ENCODE peak calls at places on chromosomes 11 and 22, in seven cellular contexts. One of them, this sample, is unnamed.

GRCh38 chr11:7514099-7514725 is 413 bp downstream of the PPFIBP2 start:
- DNase-seq in H9: no peak
- DNase-seq in activated T-helper 1 cell treated with Interleukin-2 at 50 U/mL for 16 hours: no peak
- DNase-seq in DND-41: no peak
- DNase-seq in heart left ventricle: peak; percentile 24
- DNase-seq in stimulated activated CD4-positive, alpha-beta T cell treated with anti-CD3 and anti-CD28 coated beads, Interleukin-12 subunit alpha, Interleukin-12 subunit beta, amount 100 ng/mL, for 48 hours: no peak
- DNase-seq in spleen: no peak
- DNase-seq in this sample: no peak

GRCh38 chr22:47102648-47103047 is 340.2 kb downstream of the TBC1D22A start:
- DNase-seq in H9: peak; percentile 74
- DNase-seq in activated T-helper 1 cell treated with Interleukin-2 at 50 U/mL for 16 hours: no peak
- DNase-seq in DND-41: no peak
- DNase-seq in heart left ventricle: no peak
- DNase-seq in stimulated activated CD4-positive, alpha-beta T cell treated with anti-CD3 and anti-CD28 coated beads, Interleukin-12 subunit alpha, Interleukin-12 subunit beta, amount 100 ng/mL, for 48 hours: no peak
- DNase-seq in spleen: no peak
- DNase-seq in this sample: no peak

GRCh38 chr11:70910835-70911234 is 341.5 kb downstream of the SHANK2 start:
- DNase-seq in H9: no peak
- DNase-seq in activated T-helper 1 cell treated with Interleukin-2 at 50 U/mL for 16 hours: no peak
- DNase-seq in DND-41: no peak
- DNase-seq in heart left ventricle: no peak
- DNase-seq in stimulated activated CD4-positive, alpha-beta T cell treated with anti-CD3 and anti-CD28 coated beads, Interleukin-12 subunit alpha, Interleukin-12 subunit beta, amount 100 ng/mL, for 48 hours: no peak
- DNase-seq in spleen: peak; percentile 9
- DNase-seq in this sample: no peak

GRCh38 chr11:28878025-28878424 is 769.8 kb downstream of the METTL15 start:
- DNase-seq in H9: no peak
- DNase-seq in activated T-helper 1 cell treated with Interleukin-2 at 50 U/mL for 16 hours: no peak
- DNase-seq in DND-41: no peak
- DNase-seq in heart left ventricle: no peak
- DNase-seq in stimulated activated CD4-positive, alpha-beta T cell treated with anti-CD3 and anti-CD28 coated beads, Interleukin-12 subunit alpha, Interleukin-12 subunit beta, amount 100 ng/mL, for 48 hours: no peak
- DNase-seq in spleen: no peak
- DNase-seq in this sample: no peak

GRCh38 chr22:37146507-37147180 is 3.1 kb downstream of the IL2RB start:
- DNase-seq in H9: no peak
- DNase-seq in activated T-helper 1 cell treated with Interleukin-2 at 50 U/mL for 16 hours: no peak
- DNase-seq in DND-41: no peak
- DNase-seq in heart left ventricle: no peak
- DNase-seq in stimulated activated CD4-positive, alpha-beta T cell treated with anti-CD3 and anti-CD28 coated beads, Interleukin-12 subunit alpha, Interleukin-12 subunit beta, amount 100 ng/mL, for 48 hours: no peak
- DNase-seq in spleen: peak; percentile 36
- DNase-seq in this sample: no peak

GRCh38 chr11:44424841-44425240 is 114.9 kb upstream of the ALX4 start:
- DNase-seq in H9: no peak
- DNase-seq in activated T-helper 1 cell treated with Interleukin-2 at 50 U/mL for 16 hours: no peak
- DNase-seq in DND-41: no peak
- DNase-seq in heart left ventricle: no peak
- DNase-seq in stimulated activated CD4-positive, alpha-beta T cell treated with anti-CD3 and anti-CD28 coated beads, Interleukin-12 subunit alpha, Interleukin-12 subunit beta, amount 100 ng/mL, for 48 hours: no peak
- DNase-seq in spleen: no peak
- DNase-seq in this sample: no peak

GRCh38 chr11:28559497-28559896 is 451.3 kb downstream of the METTL15 start:
- DNase-seq in H9: no peak
- DNase-seq in activated T-helper 1 cell treated with Interleukin-2 at 50 U/mL for 16 hours: no peak
- DNase-seq in DND-41: no peak
- DNase-seq in heart left ventricle: no peak
- DNase-seq in stimulated activated CD4-positive, alpha-beta T cell treated with anti-CD3 and anti-CD28 coated beads, Interleukin-12 subunit alpha, Interleukin-12 subunit beta, amount 100 ng/mL, for 48 hours: no peak
- DNase-seq in spleen: no peak
- DNase-seq in this sample: no peak

GRCh38 chr11:44176541-44177213 is 81.2 kb downstream of the EXT2 start:
- DNase-seq in H9: no peak
- DNase-seq in activated T-helper 1 cell treated with Interleukin-2 at 50 U/mL for 16 hours: no peak
- DNase-seq in DND-41: no peak
- DNase-seq in heart left ventricle: no peak
- DNase-seq in stimulated activated CD4-positive, alpha-beta T cell treated with anti-CD3 and anti-CD28 coated beads, Interleukin-12 subunit alpha, Interleukin-12 subunit beta, amount 100 ng/mL, for 48 hours: no peak
- DNase-seq in spleen: no peak
- DNase-seq in this sample: no peak

GRCh38 chr11:71384561-71384960 is 63.6 kb downstream of the DHCR7 start:
- DNase-seq in H9: no peak
- DNase-seq in activated T-helper 1 cell treated with Interleukin-2 at 50 U/mL for 16 hours: no peak
- DNase-seq in DND-41: no peak
- DNase-seq in heart left ventricle: no peak
- DNase-seq in stimulated activated CD4-positive, alpha-beta T cell treated with anti-CD3 and anti-CD28 coated beads, Interleukin-12 subunit alpha, Interleukin-12 subunit beta, amount 100 ng/mL, for 48 hours: no peak
- DNase-seq in spleen: no peak
- DNase-seq in this sample: no peak

GRCh38 chr11:32069361-32070058 is 21.4 kb upstream of the RCN1 start:
- DNase-seq in H9: no peak
- DNase-seq in activated T-helper 1 cell treated with Interleukin-2 at 50 U/mL for 16 hours: no peak
- DNase-seq in DND-41: no peak
- DNase-seq in heart left ventricle: no peak
- DNase-seq in stimulated activated CD4-positive, alpha-beta T cell treated with anti-CD3 and anti-CD28 coated beads, Interleukin-12 subunit alpha, Interleukin-12 subunit beta, amount 100 ng/mL, for 48 hours: no peak
- DNase-seq in spleen: no peak
- DNase-seq in this sample: no peak

GRCh38 chr11:61516675-61517516 is 8.3 kb downstream of the LRRC10B start:
- DNase-seq in H9: peak; percentile 77
- DNase-seq in activated T-helper 1 cell treated with Interleukin-2 at 50 U/mL for 16 hours: peak; percentile 28
- DNase-seq in DND-41: peak; percentile 58
- DNase-seq in heart left ventricle: no peak
- DNase-seq in stimulated activated CD4-positive, alpha-beta T cell treated with anti-CD3 and anti-CD28 coated beads, Interleukin-12 subunit alpha, Interleukin-12 subunit beta, amount 100 ng/mL, for 48 hours: peak; percentile 30
- DNase-seq in spleen: peak; percentile 83
- DNase-seq in this sample: peak; percentile 54

GRCh38 chr11:8262552-8263108 is 1.0 kb downstream of the LMO1 start:
- DNase-seq in H9: peak; percentile 74
- DNase-seq in activated T-helper 1 cell treated with Interleukin-2 at 50 U/mL for 16 hours: no peak
- DNase-seq in DND-41: no peak
- DNase-seq in heart left ventricle: no peak
- DNase-seq in stimulated activated CD4-positive, alpha-beta T cell treated with anti-CD3 and anti-CD28 coated beads, Interleukin-12 subunit alpha, Interleukin-12 subunit beta, amount 100 ng/mL, for 48 hours: no peak
- DNase-seq in spleen: peak; percentile 78
- DNase-seq in this sample: peak; percentile 35

GRCh38 chr11:61158691-61159381 is 2.4 kb downstream of the VPS37C start:
- DNase-seq in H9: no peak
- DNase-seq in activated T-helper 1 cell treated with Interleukin-2 at 50 U/mL for 16 hours: no peak
- DNase-seq in DND-41: no peak
- DNase-seq in heart left ventricle: no peak
- DNase-seq in stimulated activated CD4-positive, alpha-beta T cell treated with anti-CD3 and anti-CD28 coated beads, Interleukin-12 subunit alpha, Interleukin-12 subunit beta, amount 100 ng/mL, for 48 hours: no peak
- DNase-seq in spleen: no peak
- DNase-seq in this sample: no peak

GRCh38 chr11:118625976-118626375 is 18.6 kb downstream of the PHLDB1 start:
- DNase-seq in H9: peak; percentile 68
- DNase-seq in activated T-helper 1 cell treated with Interleukin-2 at 50 U/mL for 16 hours: no peak
- DNase-seq in DND-41: peak; percentile 49
- DNase-seq in heart left ventricle: no peak
- DNase-seq in stimulated activated CD4-positive, alpha-beta T cell treated with anti-CD3 and anti-CD28 coated beads, Interleukin-12 subunit alpha, Interleukin-12 subunit beta, amount 100 ng/mL, for 48 hours: no peak
- DNase-seq in spleen: no peak
- DNase-seq in this sample: no peak

GRCh38 chr22:49871482-49871881 is 17.8 kb downstream of the ZBED4 start:
- DNase-seq in H9: no peak
- DNase-seq in activated T-helper 1 cell treated with Interleukin-2 at 50 U/mL for 16 hours: no peak
- DNase-seq in DND-41: no peak
- DNase-seq in heart left ventricle: no peak
- DNase-seq in stimulated activated CD4-positive, alpha-beta T cell treated with anti-CD3 and anti-CD28 coated beads, Interleukin-12 subunit alpha, Interleukin-12 subunit beta, amount 100 ng/mL, for 48 hours: no peak
- DNase-seq in spleen: no peak
- DNase-seq in this sample: no peak

GRCh38 chr11:92322225-92322624 is 97.6 kb downstream of the FAT3 start:
- DNase-seq in H9: no peak
- DNase-seq in activated T-helper 1 cell treated with Interleukin-2 at 50 U/mL for 16 hours: no peak
- DNase-seq in DND-41: no peak
- DNase-seq in heart left ventricle: no peak
- DNase-seq in stimulated activated CD4-positive, alpha-beta T cell treated with anti-CD3 and anti-CD28 coated beads, Interleukin-12 subunit alpha, Interleukin-12 subunit beta, amount 100 ng/mL, for 48 hours: no peak
- DNase-seq in spleen: no peak
- DNase-seq in this sample: no peak

GRCh38 chr11:2399488-2400068 is 972 bp upstream of the TSSC4 start:
- DNase-seq in H9: peak; percentile 70
- DNase-seq in activated T-helper 1 cell treated with Interleukin-2 at 50 U/mL for 16 hours: peak; percentile 20
- DNase-seq in DND-41: peak; percentile 38
- DNase-seq in heart left ventricle: peak; percentile 46
- DNase-seq in stimulated activated CD4-positive, alpha-beta T cell treated with anti-CD3 and anti-CD28 coated beads, Interleukin-12 subunit alpha, Interleukin-12 subunit beta, amount 100 ng/mL, for 48 hours: no peak
- DNase-seq in spleen: no peak
- DNase-seq in this sample: no peak

GRCh38 chr11:94895971-94896370 is 77.4 kb downstream of the CWC15 start:
- DNase-seq in H9: no peak
- DNase-seq in activated T-helper 1 cell treated with Interleukin-2 at 50 U/mL for 16 hours: no peak
- DNase-seq in DND-41: no peak
- DNase-seq in heart left ventricle: no peak
- DNase-seq in stimulated activated CD4-positive, alpha-beta T cell treated with anti-CD3 and anti-CD28 coated beads, Interleukin-12 subunit alpha, Interleukin-12 subunit beta, amount 100 ng/mL, for 48 hours: no peak
- DNase-seq in spleen: no peak
- DNase-seq in this sample: no peak

GRCh38 chr11:19633276-19633675 is 79.4 kb upstream of the NAV2 start:
- DNase-seq in H9: no peak
- DNase-seq in activated T-helper 1 cell treated with Interleukin-2 at 50 U/mL for 16 hours: no peak
- DNase-seq in DND-41: no peak
- DNase-seq in heart left ventricle: no peak
- DNase-seq in stimulated activated CD4-positive, alpha-beta T cell treated with anti-CD3 and anti-CD28 coated beads, Interleukin-12 subunit alpha, Interleukin-12 subunit beta, amount 100 ng/mL, for 48 hours: no peak
- DNase-seq in spleen: no peak
- DNase-seq in this sample: no peak

GRCh38 chr11:13955971-13956421 is 6.5 kb upstream of the SPON1 start:
- DNase-seq in H9: peak; percentile 71
- DNase-seq in activated T-helper 1 cell treated with Interleukin-2 at 50 U/mL for 16 hours: peak; percentile 31
- DNase-seq in DND-41: peak; percentile 48
- DNase-seq in heart left ventricle: peak; percentile 57
- DNase-seq in stimulated activated CD4-positive, alpha-beta T cell treated with anti-CD3 and anti-CD28 coated beads, Interleukin-12 subunit alpha, Interleukin-12 subunit beta, amount 100 ng/mL, for 48 hours: no peak
- DNase-seq in spleen: no peak
- DNase-seq in this sample: peak; percentile 6

GRCh38 chr22:46626911-46627805 is 7.0 kb downstream of the GRAMD4 start:
- DNase-seq in H9: peak; percentile 94
- DNase-seq in activated T-helper 1 cell treated with Interleukin-2 at 50 U/mL for 16 hours: no peak
- DNase-seq in DND-41: no peak
- DNase-seq in heart left ventricle: no peak
- DNase-seq in stimulated activated CD4-positive, alpha-beta T cell treated with anti-CD3 and anti-CD28 coated beads, Interleukin-12 subunit alpha, Interleukin-12 subunit beta, amount 100 ng/mL, for 48 hours: no peak
- DNase-seq in spleen: no peak
- DNase-seq in this sample: no peak

GRCh38 chr11:126547161-126547560 is 191.7 kb downstream of the ST3GAL4 start:
- DNase-seq in H9: no peak
- DNase-seq in activated T-helper 1 cell treated with Interleukin-2 at 50 U/mL for 16 hours: no peak
- DNase-seq in DND-41: no peak
- DNase-seq in heart left ventricle: no peak
- DNase-seq in stimulated activated CD4-positive, alpha-beta T cell treated with anti-CD3 and anti-CD28 coated beads, Interleukin-12 subunit alpha, Interleukin-12 subunit beta, amount 100 ng/mL, for 48 hours: no peak
- DNase-seq in spleen: no peak
- DNase-seq in this sample: no peak

GRCh38 chr11:110093407-110094297 is 460 bp downstream of the ZC3H12C start:
- DNase-seq in H9: peak; percentile 40
- DNase-seq in activated T-helper 1 cell treated with Interleukin-2 at 50 U/mL for 16 hours: no peak
- DNase-seq in DND-41: no peak
- DNase-seq in heart left ventricle: peak; percentile 61
- DNase-seq in stimulated activated CD4-positive, alpha-beta T cell treated with anti-CD3 and anti-CD28 coated beads, Interleukin-12 subunit alpha, Interleukin-12 subunit beta, amount 100 ng/mL, for 48 hours: peak; percentile 11
- DNase-seq in spleen: peak; percentile 85
- DNase-seq in this sample: peak; percentile 69

GRCh38 chr11:10460611-10461275 is 5.7 kb downstream of the AMPD3 start:
- DNase-seq in H9: peak; percentile 2
- DNase-seq in activated T-helper 1 cell treated with Interleukin-2 at 50 U/mL for 16 hours: no peak
- DNase-seq in DND-41: no peak
- DNase-seq in heart left ventricle: no peak
- DNase-seq in stimulated activated CD4-positive, alpha-beta T cell treated with anti-CD3 and anti-CD28 coated beads, Interleukin-12 subunit alpha, Interleukin-12 subunit beta, amount 100 ng/mL, for 48 hours: no peak
- DNase-seq in spleen: no peak
- DNase-seq in this sample: no peak

This sample was measured in GM06990.